ENCODE peak calls at places on chromosomes 6 and 20, in four cellular contexts. One of them, this sample, is unnamed.
A peak's percentile ranks its signal among the peaks of the same experiment; 100 is the strongest.

GRCh38 chr6:7389162-7389450 is 436 bp downstream of the CAGE1 start:
- DNase-seq in RCC 7860: no peak
- DNase-seq in HepG2: no peak
- DNase-seq in NCI-H1105 treated with DMSO at 0.1 percent for 48 hours: no peak
- DNase-seq in this sample: peak; percentile 57

GRCh38 chr20:63183422-63184146 is 32.3 kb downstream of the YTHDF1 start:
- DNase-seq in HepG2: peak; percentile 55
- DNase-seq in NCI-H1105 treated with DMSO at 0.1 percent for 48 hours: peak; percentile 25
- DNase-seq in RCC 7860: peak; percentile 31
- DNase-seq in this sample: peak; percentile 40

GRCh38 chr6:139588076-139588639 is 213.7 kb upstream of the CITED2 start:
- DNase-seq in NCI-H1105 treated with DMSO at 0.1 percent for 48 hours: peak; percentile 96
- DNase-seq in HepG2: peak; percentile 30
- DNase-seq in RCC 7860: peak; percentile 78
- DNase-seq in this sample: no peak

GRCh38 chr6:152423216-152424103 is 213.7 kb downstream of the SYNE1 start:
- DNase-seq in HepG2: no peak
- DNase-seq in NCI-H1105 treated with DMSO at 0.1 percent for 48 hours: no peak
- DNase-seq in RCC 7860: no peak
- DNase-seq in this sample: no peak

GRCh38 chr20:25011831-25012241 is 19.3 kb upstream of the APMAP start:
- DNase-seq in NCI-H1105 treated with DMSO at 0.1 percent for 48 hours: no peak
- DNase-seq in RCC 7860: no peak
- DNase-seq in HepG2: no peak
- DNase-seq in this sample: no peak

GRCh38 chr6:148972481-148972880 is 225.7 kb downstream of the UST start:
- DNase-seq in NCI-H1105 treated with DMSO at 0.1 percent for 48 hours: peak; percentile 90
- DNase-seq in RCC 7860: no peak
- DNase-seq in HepG2: peak; percentile 21
- DNase-seq in this sample: no peak

GRCh38 chr20:17059465-17059864 is 167.4 kb upstream of the PCSK2 start:
- DNase-seq in RCC 7860: peak; percentile 73
- DNase-seq in NCI-H1105 treated with DMSO at 0.1 percent for 48 hours: no peak
- DNase-seq in HepG2: no peak
- DNase-seq in this sample: peak; percentile 65

GRCh38 chr6:58290177-58290576 is 972.7 kb downstream of the PRIM2 start:
- DNase-seq in NCI-H1105 treated with DMSO at 0.1 percent for 48 hours: no peak
- DNase-seq in RCC 7860: no peak
- DNase-seq in HepG2: no peak
- DNase-seq in this sample: peak; percentile 22

GRCh38 chr6:50128420-50129005 is 78.8 kb upstream of the DEFB112 start:
- DNase-seq in RCC 7860: no peak
- DNase-seq in HepG2: peak; percentile 5
- DNase-seq in NCI-H1105 treated with DMSO at 0.1 percent for 48 hours: peak; percentile 61
- DNase-seq in this sample: peak; percentile 53

GRCh38 chr6:118198746-118199145 is 291.7 kb downstream of the SLC35F1 start:
- DNase-seq in NCI-H1105 treated with DMSO at 0.1 percent for 48 hours: no peak
- DNase-seq in HepG2: no peak
- DNase-seq in RCC 7860: no peak
- DNase-seq in this sample: peak; percentile 28

GRCh38 chr20:20699917-20700316 is 12.5 kb downstream of the RALGAPA2 start:
- DNase-seq in RCC 7860: no peak
- DNase-seq in HepG2: no peak
- DNase-seq in NCI-H1105 treated with DMSO at 0.1 percent for 48 hours: no peak
- DNase-seq in this sample: no peak

GRCh38 chr6:118551063-118551672 is 3.1 kb downstream of the PLN start:
- DNase-seq in HepG2: peak; percentile 44
- DNase-seq in RCC 7860: peak; percentile 41
- DNase-seq in NCI-H1105 treated with DMSO at 0.1 percent for 48 hours: peak; percentile 78
- DNase-seq in this sample: peak; percentile 86

GRCh38 chr6:71228461-71229041 is 60.1 kb upstream of the OGFRL1 start:
- DNase-seq in HepG2: no peak
- DNase-seq in NCI-H1105 treated with DMSO at 0.1 percent for 48 hours: no peak
- DNase-seq in RCC 7860: peak; percentile 88
- DNase-seq in this sample: no peak

GRCh38 chr6:22399693-22400092 is 102.9 kb upstream of the PRL start:
- DNase-seq in HepG2: no peak
- DNase-seq in NCI-H1105 treated with DMSO at 0.1 percent for 48 hours: no peak
- DNase-seq in RCC 7860: peak; percentile 47
- DNase-seq in this sample: peak; percentile 21

GRCh38 chr20:62824476-62825287 is 7.8 kb downstream of the COL9A3 start:
- DNase-seq in RCC 7860: no peak
- DNase-seq in NCI-H1105 treated with DMSO at 0.1 percent for 48 hours: peak; percentile 51
- DNase-seq in HepG2: peak; percentile 62
- DNase-seq in this sample: peak; percentile 69

GRCh38 chr20:34663213-34663943 is 13.5 kb downstream of the PIGU start:
- DNase-seq in HepG2: no peak
- DNase-seq in RCC 7860: no peak
- DNase-seq in NCI-H1105 treated with DMSO at 0.1 percent for 48 hours: no peak
- DNase-seq in this sample: no peak

GRCh38 chr6:36920546-36920945 is 34.0 kb upstream of the PI16 start:
- DNase-seq in RCC 7860: no peak
- DNase-seq in NCI-H1105 treated with DMSO at 0.1 percent for 48 hours: no peak
- DNase-seq in HepG2: no peak
- DNase-seq in this sample: no peak

GRCh38 chr6:115058414-115059211 is 715.8 kb upstream of the HS3ST5 start:
- DNase-seq in RCC 7860: no peak
- DNase-seq in NCI-H1105 treated with DMSO at 0.1 percent for 48 hours: no peak
- DNase-seq in HepG2: no peak
- DNase-seq in this sample: no peak

GRCh38 chr6:144321839-144322591 is 36.9 kb downstream of the UTRN start:
- DNase-seq in RCC 7860: no peak
- DNase-seq in HepG2: no peak
- DNase-seq in NCI-H1105 treated with DMSO at 0.1 percent for 48 hours: no peak
- DNase-seq in this sample: peak; percentile 6

GRCh38 chr6:3252861-3253596 is 5.7 kb upstream of the PSMG4 start:
- DNase-seq in HepG2: no peak
- DNase-seq in RCC 7860: no peak
- DNase-seq in NCI-H1105 treated with DMSO at 0.1 percent for 48 hours: no peak
- DNase-seq in this sample: no peak

GRCh38 chr20:57888591-57888990 is 178.8 kb upstream of the PMEPA1 start:
- DNase-seq in HepG2: no peak
- DNase-seq in RCC 7860: no peak
- DNase-seq in NCI-H1105 treated with DMSO at 0.1 percent for 48 hours: no peak
- DNase-seq in this sample: no peak

GRCh38 chr20:33664762-33665144 is 2.0 kb upstream of the ACTL10 start:
- DNase-seq in RCC 7860: no peak
- DNase-seq in HepG2: no peak
- DNase-seq in NCI-H1105 treated with DMSO at 0.1 percent for 48 hours: no peak
- DNase-seq in this sample: no peak

GRCh38 chr6:87241304-87241703 is 81.1 kb upstream of the SMIM8 start:
- DNase-seq in HepG2: no peak
- DNase-seq in NCI-H1105 treated with DMSO at 0.1 percent for 48 hours: no peak
- DNase-seq in RCC 7860: no peak
- DNase-seq in this sample: peak; percentile 34

GRCh38 chr6:20028143-20028542 is 184.1 kb downstream of the MBOAT1 start:
- DNase-seq in NCI-H1105 treated with DMSO at 0.1 percent for 48 hours: no peak
- DNase-seq in HepG2: no peak
- DNase-seq in RCC 7860: no peak
- DNase-seq in this sample: no peak

GRCh38 chr6:157989541-157990289 is 8.1 kb downstream of the SYNJ2 start:
- DNase-seq in RCC 7860: peak; percentile 80
- DNase-seq in HepG2: no peak
- DNase-seq in NCI-H1105 treated with DMSO at 0.1 percent for 48 hours: peak; percentile 96
- DNase-seq in this sample: no peak

GRCh38 chr20:45311589-45312211 is 3.6 kb upstream of the MATN4 start:
- DNase-seq in HepG2: peak; percentile 33
- DNase-seq in NCI-H1105 treated with DMSO at 0.1 percent for 48 hours: no peak
- DNase-seq in RCC 7860: no peak
- DNase-seq in this sample: peak; percentile 40

GRCh38 chr20:45372646-45373352 is 5.3 kb downstream of the TP53TG5 start:
- DNase-seq in HepG2: no peak
- DNase-seq in NCI-H1105 treated with DMSO at 0.1 percent for 48 hours: peak; percentile 71
- DNase-seq in RCC 7860: no peak
- DNase-seq in this sample: no peak

GRCh38 chr6:79943133-79943532 is 4.2 kb downstream of the ELOVL4 start:
- DNase-seq in NCI-H1105 treated with DMSO at 0.1 percent for 48 hours: no peak
- DNase-seq in HepG2: no peak
- DNase-seq in RCC 7860: no peak
- DNase-seq in this sample: no peak

GRCh38 chr20:63554361-63555278 is 661 bp downstream of the FNDC11 start:
- DNase-seq in HepG2: no peak
- DNase-seq in NCI-H1105 treated with DMSO at 0.1 percent for 48 hours: no peak
- DNase-seq in RCC 7860: no peak
- DNase-seq in this sample: no peak

GRCh38 chr6:51618563-51618962 is 468.9 kb downstream of the PKHD1 start:
- DNase-seq in RCC 7860: no peak
- DNase-seq in HepG2: peak; percentile 30
- DNase-seq in NCI-H1105 treated with DMSO at 0.1 percent for 48 hours: no peak
- DNase-seq in this sample: peak; percentile 12

GRCh38 chr6:71284785-71285184 is 3.8 kb upstream of the OGFRL1 start:
- DNase-seq in RCC 7860: no peak
- DNase-seq in HepG2: no peak
- DNase-seq in NCI-H1105 treated with DMSO at 0.1 percent for 48 hours: no peak
- DNase-seq in this sample: no peak

GRCh38 chr6:161465403-161465802 is 191.5 kb upstream of the AGPAT4 start:
- DNase-seq in NCI-H1105 treated with DMSO at 0.1 percent for 48 hours: no peak
- DNase-seq in HepG2: no peak
- DNase-seq in RCC 7860: no peak
- DNase-seq in this sample: no peak

GRCh38 chr6:80544500-80545055 is 438.1 kb downstream of the BCKDHB start:
- DNase-seq in HepG2: no peak
- DNase-seq in RCC 7860: no peak
- DNase-seq in NCI-H1105 treated with DMSO at 0.1 percent for 48 hours: no peak
- DNase-seq in this sample: no peak

GRCh38 chr6:34723203-34723602 is 26.6 kb upstream of the ILRUN start:
- DNase-seq in RCC 7860: peak; percentile 33
- DNase-seq in NCI-H1105 treated with DMSO at 0.1 percent for 48 hours: no peak
- DNase-seq in HepG2: peak; percentile 55
- DNase-seq in this sample: peak; percentile 9

GRCh38 chr6:26363882-26364825 is 844 bp upstream of the BTN3A2 start:
- DNase-seq in RCC 7860: no peak
- DNase-seq in HepG2: no peak
- DNase-seq in NCI-H1105 treated with DMSO at 0.1 percent for 48 hours: no peak
- DNase-seq in this sample: no peak

GRCh38 chr6:1686117-1687098 is 76.7 kb downstream of the FOXC1 start:
- DNase-seq in NCI-H1105 treated with DMSO at 0.1 percent for 48 hours: peak; percentile 84
- DNase-seq in HepG2: no peak
- DNase-seq in RCC 7860: no peak
- DNase-seq in this sample: no peak

GRCh38 chr20:48425776-48426175 is 402.0 kb downstream of the PREX1 start:
- DNase-seq in NCI-H1105 treated with DMSO at 0.1 percent for 48 hours: no peak
- DNase-seq in HepG2: no peak
- DNase-seq in RCC 7860: no peak
- DNase-seq in this sample: no peak

GRCh38 chr6:122798099-122798641 is 9.1 kb downstream of the SMPDL3A start:
- DNase-seq in NCI-H1105 treated with DMSO at 0.1 percent for 48 hours: no peak
- DNase-seq in HepG2: peak; percentile 92
- DNase-seq in RCC 7860: peak; percentile 89
- DNase-seq in this sample: peak; percentile 88

GRCh38 chr6:170178561-170179477 is 112.1 kb downstream of the DLL1 start:
- DNase-seq in NCI-H1105 treated with DMSO at 0.1 percent for 48 hours: peak; percentile 69
- DNase-seq in HepG2: no peak
- DNase-seq in RCC 7860: no peak
- DNase-seq in this sample: peak; percentile 60

GRCh38 chr20:36634342-36634741 is 11.7 kb downstream of the SLA2 start:
- DNase-seq in HepG2: no peak
- DNase-seq in NCI-H1105 treated with DMSO at 0.1 percent for 48 hours: no peak
- DNase-seq in RCC 7860: no peak
- DNase-seq in this sample: no peak